ENCODE peak calls at places on chromosome 1, in ten cellular contexts. One of them, this sample, is unnamed.

GRCh38 chr1:39115271-39116110 is 89.0 kb upstream of the MACF1 start:
- DNase-seq in kidney epithelial cell: no peak
- DNase-seq in BE2C: no peak
- DNase-seq in AG09319: no peak
- DNase-seq in IMR-90: peak; percentile 88
- DNase-seq in brain microvascular endothelial cell: peak; percentile 78
- DNase-seq in neural crest cell: no peak
- DNase-seq in GM23338: no peak
- DNase-seq in fibroblast of lung: peak; percentile 91
- DNase-seq in CD8-positive, alpha-beta T cell: no peak
- DNase-seq in this sample: no peak

GRCh38 chr1:118984086-118984989 is 3.8 kb downstream of the TBX15 start:
- DNase-seq in kidney epithelial cell: no peak
- DNase-seq in BE2C: no peak
- DNase-seq in AG09319: no peak
- DNase-seq in IMR-90: peak; percentile 5
- DNase-seq in brain microvascular endothelial cell: peak; percentile 72
- DNase-seq in neural crest cell: no peak
- DNase-seq in GM23338: peak; percentile 92
- DNase-seq in fibroblast of lung: no peak
- DNase-seq in CD8-positive, alpha-beta T cell: no peak
- DNase-seq in this sample: peak; percentile 51

GRCh38 chr1:185349556-185349955 is 32.5 kb upstream of the IVNS1ABP start:
- DNase-seq in kidney epithelial cell: no peak
- DNase-seq in BE2C: no peak
- DNase-seq in AG09319: no peak
- DNase-seq in IMR-90: no peak
- DNase-seq in brain microvascular endothelial cell: no peak
- DNase-seq in neural crest cell: no peak
- DNase-seq in GM23338: no peak
- DNase-seq in fibroblast of lung: peak; percentile 25
- DNase-seq in CD8-positive, alpha-beta T cell: no peak
- DNase-seq in this sample: no peak

GRCh38 chr1:219402925-219403324 is 210.0 kb downstream of the ZC3H11B start:
- DNase-seq in kidney epithelial cell: no peak
- DNase-seq in BE2C: no peak
- DNase-seq in AG09319: no peak
- DNase-seq in IMR-90: no peak
- DNase-seq in brain microvascular endothelial cell: no peak
- DNase-seq in neural crest cell: no peak
- DNase-seq in GM23338: no peak
- DNase-seq in fibroblast of lung: no peak
- DNase-seq in CD8-positive, alpha-beta T cell: no peak
- DNase-seq in this sample: no peak

GRCh38 chr1:206930210-206930798 is 8.6 kb upstream of the FCMR start:
- DNase-seq in kidney epithelial cell: no peak
- DNase-seq in BE2C: no peak
- DNase-seq in AG09319: no peak
- DNase-seq in IMR-90: no peak
- DNase-seq in brain microvascular endothelial cell: no peak
- DNase-seq in neural crest cell: no peak
- DNase-seq in GM23338: no peak
- DNase-seq in fibroblast of lung: no peak
- DNase-seq in CD8-positive, alpha-beta T cell: peak; percentile 41
- DNase-seq in this sample: no peak

GRCh38 chr1:25743164-25744139 is 56.5 kb upstream of the SELENON start:
- DNase-seq in kidney epithelial cell: no peak
- DNase-seq in BE2C: peak; percentile 80
- DNase-seq in AG09319: peak; percentile 72
- DNase-seq in IMR-90: peak; percentile 35
- DNase-seq in brain microvascular endothelial cell: peak; percentile 69
- DNase-seq in neural crest cell: no peak
- DNase-seq in GM23338: no peak
- DNase-seq in fibroblast of lung: peak; percentile 24
- DNase-seq in CD8-positive, alpha-beta T cell: no peak
- DNase-seq in this sample: peak; percentile 23

GRCh38 chr1:149962736-149963135 is 26.1 kb upstream of the MTMR11 start:
- DNase-seq in kidney epithelial cell: no peak
- DNase-seq in BE2C: no peak
- DNase-seq in AG09319: no peak
- DNase-seq in IMR-90: no peak
- DNase-seq in brain microvascular endothelial cell: no peak
- DNase-seq in neural crest cell: no peak
- DNase-seq in GM23338: no peak
- DNase-seq in fibroblast of lung: peak; percentile 74
- DNase-seq in CD8-positive, alpha-beta T cell: no peak
- DNase-seq in this sample: no peak

GRCh38 chr1:37035014-37035686 is 835 bp upstream of the GRIK3 start:
- DNase-seq in kidney epithelial cell: no peak
- DNase-seq in BE2C: no peak
- DNase-seq in AG09319: no peak
- DNase-seq in IMR-90: no peak
- DNase-seq in brain microvascular endothelial cell: no peak
- DNase-seq in neural crest cell: no peak
- DNase-seq in GM23338: peak; percentile 67
- DNase-seq in fibroblast of lung: no peak
- DNase-seq in CD8-positive, alpha-beta T cell: no peak
- DNase-seq in this sample: no peak

GRCh38 chr1:55669308-55669707 is 454.1 kb upstream of the USP24 start:
- DNase-seq in kidney epithelial cell: no peak
- DNase-seq in BE2C: no peak
- DNase-seq in AG09319: peak; percentile 48
- DNase-seq in IMR-90: peak; percentile 72
- DNase-seq in brain microvascular endothelial cell: no peak
- DNase-seq in neural crest cell: no peak
- DNase-seq in GM23338: no peak
- DNase-seq in fibroblast of lung: peak; percentile 23
- DNase-seq in CD8-positive, alpha-beta T cell: no peak
- DNase-seq in this sample: no peak

GRCh38 chr1:118711356-118711755 is 276.8 kb downstream of the TBX15 start:
- DNase-seq in kidney epithelial cell: no peak
- DNase-seq in BE2C: no peak
- DNase-seq in AG09319: no peak
- DNase-seq in IMR-90: no peak
- DNase-seq in brain microvascular endothelial cell: no peak
- DNase-seq in neural crest cell: no peak
- DNase-seq in GM23338: peak; percentile 32
- DNase-seq in fibroblast of lung: no peak
- DNase-seq in CD8-positive, alpha-beta T cell: no peak
- DNase-seq in this sample: no peak

GRCh38 chr1:63911049-63911448 is 137.2 kb downstream of the ROR1 start:
- DNase-seq in kidney epithelial cell: no peak
- DNase-seq in BE2C: no peak
- DNase-seq in AG09319: no peak
- DNase-seq in IMR-90: no peak
- DNase-seq in brain microvascular endothelial cell: no peak
- DNase-seq in neural crest cell: no peak
- DNase-seq in GM23338: no peak
- DNase-seq in fibroblast of lung: no peak
- DNase-seq in CD8-positive, alpha-beta T cell: no peak
- DNase-seq in this sample: no peak

GRCh38 chr1:225881081-225882007 is 836 bp downstream of the TMEM63A start:
- DNase-seq in kidney epithelial cell: no peak
- DNase-seq in BE2C: no peak
- DNase-seq in AG09319: no peak
- DNase-seq in IMR-90: peak; percentile 60
- DNase-seq in brain microvascular endothelial cell: no peak
- DNase-seq in neural crest cell: no peak
- DNase-seq in GM23338: peak; percentile 58
- DNase-seq in fibroblast of lung: peak; percentile 35
- DNase-seq in CD8-positive, alpha-beta T cell: peak; percentile 53
- DNase-seq in this sample: peak; percentile 37

GRCh38 chr1:241503444-241503843 is 16.1 kb downstream of the FH start:
- DNase-seq in kidney epithelial cell: no peak
- DNase-seq in BE2C: no peak
- DNase-seq in AG09319: no peak
- DNase-seq in IMR-90: no peak
- DNase-seq in brain microvascular endothelial cell: no peak
- DNase-seq in neural crest cell: no peak
- DNase-seq in GM23338: no peak
- DNase-seq in fibroblast of lung: no peak
- DNase-seq in CD8-positive, alpha-beta T cell: no peak
- DNase-seq in this sample: no peak

DNA sequence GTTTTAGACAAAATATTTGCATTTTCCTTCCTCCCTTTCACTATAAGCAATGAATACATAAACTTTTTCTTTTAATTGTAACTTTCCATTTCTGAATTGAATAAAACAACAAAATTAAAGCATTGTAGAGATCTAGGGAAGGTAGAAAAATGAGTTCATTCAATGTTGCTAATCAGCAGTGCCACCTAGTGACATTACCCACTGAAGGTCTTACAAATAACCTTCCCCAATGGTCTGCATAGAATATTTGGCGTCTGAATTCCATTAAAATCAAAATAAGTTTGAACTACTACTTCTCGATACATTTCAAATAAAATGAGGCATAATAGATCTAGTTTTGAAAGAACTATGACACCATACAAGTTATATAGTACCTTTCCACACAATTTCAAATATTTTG is 19.6 kb downstream of the FH start:
- DNase-seq in kidney epithelial cell: no peak
- DNase-seq in BE2C: peak; percentile 24
- DNase-seq in AG09319: peak; percentile 23
- DNase-seq in IMR-90: peak; percentile 62
- DNase-seq in brain microvascular endothelial cell: peak; percentile 9
- DNase-seq in neural crest cell: no peak
- DNase-seq in GM23338: peak; percentile 43
- DNase-seq in fibroblast of lung: peak; percentile 29
- DNase-seq in CD8-positive, alpha-beta T cell: no peak
- DNase-seq in this sample: no peak
- TF ChIP-seq CTCF in kidney epithelial cell: peak; percentile 52
- TF ChIP-seq CTCF in BE2C: peak; percentile 66
- TF ChIP-seq CTCF in AG09319: peak; percentile 70
- TF ChIP-seq CTCF in IMR-90: peak; percentile 60
- TF ChIP-seq CTCF in brain microvascular endothelial cell: peak; percentile 58
- TF ChIP-seq CTCF in neural crest cell: peak; percentile 72
- TF ChIP-seq CTCF in GM23338: peak; percentile 76
- TF ChIP-seq CTCF in fibroblast of lung: peak; percentile 63
- TF ChIP-seq CTCF in CD8-positive, alpha-beta T cell: no peak
- TF ChIP-seq CTCF in this sample: peak; percentile 39

GRCh38 chr1:100134872-100135271 is 1.9 kb downstream of the TRMT13 start:
- DNase-seq in kidney epithelial cell: no peak
- DNase-seq in BE2C: no peak
- DNase-seq in AG09319: no peak
- DNase-seq in IMR-90: peak; percentile 1
- DNase-seq in brain microvascular endothelial cell: peak; percentile 2
- DNase-seq in neural crest cell: no peak
- DNase-seq in GM23338: no peak
- DNase-seq in fibroblast of lung: peak; percentile 2
- DNase-seq in CD8-positive, alpha-beta T cell: no peak
- DNase-seq in this sample: no peak
- TF ChIP-seq CTCF in kidney epithelial cell: no peak
- TF ChIP-seq CTCF in BE2C: peak; percentile 12
- TF ChIP-seq CTCF in AG09319: no peak
- TF ChIP-seq CTCF in IMR-90: no peak
- TF ChIP-seq CTCF in brain microvascular endothelial cell: no peak
- TF ChIP-seq CTCF in neural crest cell: no peak
- TF ChIP-seq CTCF in GM23338: no peak
- TF ChIP-seq CTCF in fibroblast of lung: no peak
- TF ChIP-seq CTCF in CD8-positive, alpha-beta T cell: no peak
- TF ChIP-seq CTCF in this sample: no peak

GRCh38 chr1:5351366-5351765 is 640.9 kb downstream of the NPHP4 start:
- DNase-seq in kidney epithelial cell: no peak
- DNase-seq in BE2C: no peak
- DNase-seq in AG09319: no peak
- DNase-seq in IMR-90: no peak
- DNase-seq in brain microvascular endothelial cell: no peak
- DNase-seq in neural crest cell: no peak
- DNase-seq in GM23338: no peak
- DNase-seq in fibroblast of lung: no peak
- DNase-seq in CD8-positive, alpha-beta T cell: no peak
- DNase-seq in this sample: no peak
- TF ChIP-seq CTCF in kidney epithelial cell: no peak
- TF ChIP-seq CTCF in BE2C: no peak
- TF ChIP-seq CTCF in AG09319: no peak
- TF ChIP-seq CTCF in IMR-90: no peak
- TF ChIP-seq CTCF in brain microvascular endothelial cell: no peak
- TF ChIP-seq CTCF in neural crest cell: no peak
- TF ChIP-seq CTCF in GM23338: no peak
- TF ChIP-seq CTCF in fibroblast of lung: no peak
- TF ChIP-seq CTCF in CD8-positive, alpha-beta T cell: no peak
- TF ChIP-seq CTCF in this sample: no peak

GRCh38 chr1:195373831-195374230 is 1234.4 kb downstream of the KCNT2 start:
- DNase-seq in kidney epithelial cell: no peak
- DNase-seq in BE2C: no peak
- DNase-seq in AG09319: no peak
- DNase-seq in IMR-90: no peak
- DNase-seq in brain microvascular endothelial cell: no peak
- DNase-seq in neural crest cell: no peak
- DNase-seq in GM23338: no peak
- DNase-seq in fibroblast of lung: no peak
- DNase-seq in CD8-positive, alpha-beta T cell: no peak
- DNase-seq in this sample: no peak

DNA sequence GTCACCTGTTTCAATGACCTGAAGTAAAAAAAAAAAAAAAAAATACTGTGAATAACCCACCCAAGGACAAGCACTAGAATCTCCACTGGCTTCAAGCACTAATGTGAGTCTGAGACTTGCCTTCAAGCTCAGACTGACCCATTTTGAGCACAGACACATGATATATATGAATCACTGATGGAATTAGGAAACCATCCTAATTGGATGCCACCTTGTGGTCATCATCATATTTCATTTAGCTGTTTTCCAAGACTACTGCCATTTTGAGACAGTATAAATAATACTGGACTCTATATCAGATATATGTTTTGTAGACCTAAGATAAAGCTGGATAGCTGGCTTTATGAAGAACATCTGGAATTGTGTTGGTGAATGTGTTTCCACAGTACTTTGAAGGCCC is 1232.0 kb downstream of the KCNT2 start:
- DNase-seq in kidney epithelial cell: no peak
- DNase-seq in BE2C: no peak
- DNase-seq in AG09319: no peak
- DNase-seq in IMR-90: peak; percentile 1
- DNase-seq in brain microvascular endothelial cell: no peak
- DNase-seq in neural crest cell: no peak
- DNase-seq in GM23338: peak; percentile 9
- DNase-seq in fibroblast of lung: peak; percentile 5
- DNase-seq in CD8-positive, alpha-beta T cell: no peak
- DNase-seq in this sample: no peak
- TF ChIP-seq CTCF in kidney epithelial cell: no peak
- TF ChIP-seq CTCF in BE2C: peak; percentile 35
- TF ChIP-seq CTCF in AG09319: no peak
- TF ChIP-seq CTCF in IMR-90: no peak
- TF ChIP-seq CTCF in brain microvascular endothelial cell: no peak
- TF ChIP-seq CTCF in neural crest cell: peak; percentile 35
- TF ChIP-seq CTCF in GM23338: peak; percentile 44
- TF ChIP-seq CTCF in fibroblast of lung: no peak
- TF ChIP-seq CTCF in CD8-positive, alpha-beta T cell: no peak
- TF ChIP-seq CTCF in this sample: no peak

This sample was measured in nephron progenitor cell.